ENCODE peak calls at places on chromosomes 12 and 14, in eight cellular contexts. P, N, I, O, L, V, E and R are unnamed samples.

GRCh38 chr14:23294734-23295561 is 7.7 kb downstream of the PPP1R3E start:
- DNase-seq in P (peak; percentile 48), N (no peak), I (peak; percentile 66), O (peak; percentile 37), L (no peak), V (peak; percentile 61), E (no peak), R (no peak)

GRCh38 chr14:75634848-75635247 is 25.8 kb downstream of the ERG28 start:
- DNase-seq in P (no peak), N (no peak), I (no peak), O (no peak), L (no peak), V (no peak), E (no peak), R (no peak)

GRCh38 chr12:86724716-86725115 is 468.5 kb upstream of the MGAT4C start:
- DNase-seq in P (no peak), N (no peak), I (peak; percentile 90), O (peak; percentile 15), L (no peak), V (peak; percentile 91), E (no peak), R (no peak)

GRCh38 chr14:52124791-52125661 is 56.2 kb upstream of the NID2 start:
- DNase-seq in P (no peak), N (no peak), I (peak; percentile 93), O (peak; percentile 60), L (no peak), V (peak; percentile 84), E (no peak), R (no peak)

GRCh38 chr14:103550451-103551337 is 11.8 kb downstream of the BAG5 start:
- DNase-seq in P (no peak), N (no peak), I (no peak), O (no peak), L (no peak), V (no peak), E (no peak), R (no peak)

GRCh38 chr14:73168274-73168673 is 32.0 kb downstream of the PSEN1 start:
- DNase-seq in P (no peak), N (no peak), I (no peak), O (no peak), L (no peak), V (no peak), E (no peak), R (no peak)

GRCh38 chr12:69515394-69515793 is 45.2 kb downstream of the FRS2 start:
- DNase-seq in P (no peak), N (no peak), I (peak; percentile 50), O (no peak), L (no peak), V (peak; percentile 53), E (no peak), R (no peak)

GRCh38 chr12:4139191-4139590 is 134.4 kb upstream of the CCND2 start:
- DNase-seq in P (no peak), N (no peak), I (no peak), O (no peak), L (no peak), V (no peak), E (no peak), R (no peak)

GRCh38 chr14:53793790-53794560 is 162.7 kb downstream of the BMP4 start:
- DNase-seq in P (peak; percentile 61), N (no peak), I (no peak), O (no peak), L (no peak), V (peak; percentile 69), E (no peak), R (no peak)

GRCh38 chr12:66742508-66743367 is 63.9 kb upstream of the GRIP1 start:
- DNase-seq in P (no peak), N (no peak), I (no peak), O (no peak), L (no peak), V (no peak), E (no peak), R (no peak)

GRCh38 chr14:61934385-61934784 is 172.2 kb downstream of the SNAPC1 start:
- DNase-seq in P (no peak), N (no peak), I (peak; percentile 71), O (peak; percentile 63), L (no peak), V (no peak), E (no peak), R (no peak)

GRCh38 chr12:2337031-2338010 is 284.5 kb downstream of the CACNA1C start:
- DNase-seq in P (no peak), N (no peak), I (no peak), O (no peak), L (no peak), V (no peak), E (no peak), R (no peak)

GRCh38 chr12:116601933-116602809 is 43.0 kb downstream of the MAP1LC3B2 start:
- DNase-seq in P (no peak), N (no peak), I (peak; percentile 32), O (no peak), L (no peak), V (no peak), E (no peak), R (no peak)

GRCh38 chr14:93969082-93969828 is 7.1 kb downstream of the ASB2 start:
- DNase-seq in P (no peak), N (no peak), I (no peak), O (no peak), L (no peak), V (no peak), E (no peak), R (no peak)

GRCh38 chr14:98725196-98725595 is 546.8 kb downstream of the BCL11B start:
- DNase-seq in P (no peak), N (no peak), I (no peak), O (no peak), L (no peak), V (no peak), E (no peak), R (no peak)

GRCh38 chr14:61126083-61126962 is 145.3 kb downstream of the SLC38A6 start:
- DNase-seq in P (no peak), N (no peak), I (peak; percentile 53), O (no peak), L (no peak), V (no peak), E (no peak), R (peak; percentile 67)

GRCh38 chr12:125208942-125209341 is 143.7 kb downstream of the AACS start:
- DNase-seq in P (no peak), N (no peak), I (no peak), O (no peak), L (no peak), V (no peak), E (no peak), R (no peak)

GRCh38 chr12:62846506-62846905 is 88.4 kb downstream of the PPM1H start:
- DNase-seq in P (no peak), N (no peak), I (peak; percentile 91), O (peak; percentile 31), L (no peak), V (peak; percentile 29), E (no peak), R (no peak)

GRCh38 chr12:13000616-13000934 is 510 bp upstream of the HEBP1 start:
- DNase-seq in P (no peak), N (no peak), I (no peak), O (peak; percentile 45), L (peak; percentile 36), V (no peak), E (no peak), R (no peak)

GRCh38 chr12:110846615-110847566 is at the start of gene CCDC63:
- DNase-seq in P (no peak), N (peak; percentile 20), I (peak; percentile 52), O (peak; percentile 62), L (peak; percentile 63), V (peak; percentile 52), E (no peak), R (peak; percentile 78)

GRCh38 chr12:127192391-127192790 is 1074.6 kb upstream of the TMEM132C start:
- DNase-seq in P (no peak), N (no peak), I (no peak), O (no peak), L (no peak), V (no peak), E (no peak), R (no peak)

GRCh38 chr14:44317433-44317746 is 189.7 kb downstream of the FSCB start:
- DNase-seq in P (no peak), N (no peak), I (no peak), O (no peak), L (no peak), V (no peak), E (no peak), R (no peak)

GRCh38 chr14:91892918-91893527 is 25.7 kb upstream of the TC2N start:
- DNase-seq in P (no peak), N (no peak), I (peak; percentile 21), O (no peak), L (peak; percentile 61), V (no peak), E (no peak), R (no peak)

GRCh38 chr12:20463920-20464524 is 95.7 kb downstream of the PDE3A start:
- DNase-seq in P (no peak), N (no peak), I (peak; percentile 48), O (peak; percentile 38), L (peak; percentile 7), V (peak; percentile 32), E (no peak), R (no peak)

GRCh38 chr14:80618751-80619329 is 322.7 kb downstream of the CEP128 start:
- DNase-seq in P (no peak), N (no peak), I (no peak), O (no peak), L (no peak), V (peak; percentile 61), E (no peak), R (no peak)

GRCh38 chr12:15152864-15153263 is 68.4 kb downstream of the RERG start:
- DNase-seq in P (no peak), N (no peak), I (peak; percentile 89), O (peak; percentile 13), L (no peak), V (peak; percentile 91), E (no peak), R (no peak)

GRCh38 chr12:19369691-19370148 is 69.6 kb upstream of the AEBP2 start:
- DNase-seq in P (peak; percentile 75), N (no peak), I (peak; percentile 25), O (peak; percentile 68), L (no peak), V (no peak), E (no peak), R (no peak)

GRCh38 chr14:106843951-106844483 is 1317.6 kb downstream of the TMEM121 start:
- DNase-seq in P (no peak), N (no peak), I (no peak), O (peak; percentile 10), L (peak; percentile 36), V (no peak), E (no peak), R (no peak)

GRCh38 chr12:26971963-26972362 is 33.7 kb downstream of the FGFR1OP2 start:
- DNase-seq in P (no peak), N (no peak), I (no peak), O (no peak), L (peak; percentile 80), V (no peak), E (peak; percentile 72), R (no peak)

GRCh38 chr14:96698846-96699543 is 98.2 kb upstream of the VRK1 start:
- DNase-seq in P (no peak), N (no peak), I (no peak), O (no peak), L (peak; percentile 79), V (no peak), E (peak; percentile 86), R (no peak)

GRCh38 chr12:93229494-93230310 is 148.0 kb upstream of the NUDT4 start:
- DNase-seq in P (no peak), N (no peak), I (peak; percentile 84), O (peak; percentile 46), L (no peak), V (peak; percentile 93), E (no peak), R (no peak)

GRCh38 chr14:99773496-99774203 is 19.6 kb upstream of the EML1 start:
- DNase-seq in P (no peak), N (no peak), I (no peak), O (no peak), L (no peak), V (no peak), E (no peak), R (peak; percentile 60)